ENCODE peak calls at places on chromosomes 4 and X, in four cellular contexts. C is K562, Y is stomach, N is body of pancreas. O is an unnamed sample.

GRCh38 chr4:102569200-102569599 is 68.0 kb downstream of the NFKB1 start:
- DNase-seq in C (no peak), Y (no peak), N (no peak), O (no peak)

GRCh38 chrX:7926501-7926900 is 712 bp downstream of the PNPLA4 start:
- DNase-seq in C (no peak), Y (no peak), N (no peak), O (no peak)

GRCh38 chr4:163866728-163867313 is 372.3 kb downstream of the TMA16 start:
- DNase-seq in C (no peak), Y (no peak), N (no peak), O (no peak)

GRCh38 chr4:43394976-43395375 is 502.5 kb downstream of the GRXCR1 start:
- DNase-seq in C (no peak), Y (no peak), N (no peak), O (no peak)

GRCh38 chrX:119734897-119735339 is 23.5 kb upstream of the SOWAHD start:
- DNase-seq in C (no peak), Y (peak; percentile 49), N (peak; percentile 47), O (no peak)

GRCh38 chr4:180150818-180151217 is 2092.4 kb upstream of the TENM3 start:
- DNase-seq in C (no peak), Y (no peak), N (no peak), O (no peak)

GRCh38 chr4:177558995-177559394 is 116.8 kb upstream of the AGA start:
- DNase-seq in C (no peak), Y (no peak), N (no peak), O (no peak)

GRCh38 chr4:26864904-26865303 is 4.3 kb downstream of the STIM2 start:
- DNase-seq in C (no peak), Y (no peak), N (no peak), O (no peak)

GRCh38 chr4:141180991-141181760 is 39.5 kb upstream of the ZNF330 start:
- DNase-seq in C (no peak), Y (no peak), N (no peak), O (no peak)

GRCh38 chr4:98606879-98607278 is 51.5 kb downstream of the TSPAN5 start:
- DNase-seq in C (no peak), Y (no peak), N (no peak), O (no peak)

GRCh38 chr4:1981251-1982055 is 27.3 kb downstream of the NELFA start:
- DNase-seq in C (peak; percentile 80), Y (peak; percentile 69), N (no peak), O (no peak)
- TF ChIP-seq POLR2A in C (peak; percentile 39), Y (no peak), N (no peak), O (no peak)

GRCh38 chr4:173247316-173247715 is 78.7 kb downstream of the GALNT7 start:
- DNase-seq in C (no peak), Y (no peak), N (peak; percentile 34), O (no peak)
- TF ChIP-seq POLR2A in C (no peak), Y (no peak), N (no peak), O (no peak)

GRCh38 chr4:150943126-150943525 is 72.0 kb downstream of the LRBA start:
- DNase-seq in C (no peak), Y (no peak), N (no peak), O (no peak)

GRCh38 chr4:150942539-150942938 is 72.5 kb downstream of the LRBA start:
- DNase-seq in C (no peak), Y (no peak), N (no peak), O (no peak)

GRCh38 chr4:150948069-150948468 is 67.0 kb downstream of the LRBA start:
- DNase-seq in C (no peak), Y (no peak), N (no peak), O (no peak)

GRCh38 chr4:150943831-150944230 is 71.3 kb downstream of the LRBA start:
- DNase-seq in C (no peak), Y (no peak), N (no peak), O (no peak)

GRCh38 chr4:150944660-150945059 is 70.4 kb downstream of the LRBA start:
- DNase-seq in C (no peak), Y (no peak), N (no peak), O (no peak)
- TF ChIP-seq POLR2A in C (no peak), Y (no peak), N (no peak), O (no peak)

GRCh38 chr4:168643083-168643795 is 146.4 kb downstream of the PALLD start:
- DNase-seq in C (no peak), Y (no peak), N (no peak), O (no peak)
- TF ChIP-seq POLR2A in C (no peak), Y (no peak), N (no peak), O (no peak)

GRCh38 chr4:4289575-4289929 is 402 bp downstream of the LYAR start:
- DNase-seq in C (no peak), Y (no peak), N (no peak), O (no peak)

GRCh38 chr4:4293279-4293678 is 3.2 kb downstream of the ZBTB49 start:
- DNase-seq in C (no peak), Y (no peak), N (no peak), O (no peak)

GRCh38 chr4:4288098-4288497 is 1.9 kb downstream of the LYAR start:
- DNase-seq in C (no peak), Y (no peak), N (no peak), O (no peak)

GRCh38 chr4:4289055-4289454 is 899 bp downstream of the LYAR start:
- DNase-seq in C (no peak), Y (no peak), N (no peak), O (no peak)

GRCh38 chr4:4289930-4290850 is at the start of the genes LYAR and ZBTB49:
- DNase-seq in C (peak; percentile 94), Y (peak; percentile 96), N (peak; percentile 95), O (peak; percentile 90)
- TF ChIP-seq POLR2A in C (peak; percentile 92), Y (no peak), N (peak; percentile 77), O (peak; percentile 68)

GRCh38 chr4:67545199-67545995 is at the start of gene CENPC:
- DNase-seq in C (peak; percentile 93), Y (peak; percentile 96), N (peak; percentile 99), O (peak; percentile 95)
- TF ChIP-seq POLR2A in C (peak; percentile 97), Y (no peak), N (peak; percentile 98), O (peak; percentile 84)

DNA sequence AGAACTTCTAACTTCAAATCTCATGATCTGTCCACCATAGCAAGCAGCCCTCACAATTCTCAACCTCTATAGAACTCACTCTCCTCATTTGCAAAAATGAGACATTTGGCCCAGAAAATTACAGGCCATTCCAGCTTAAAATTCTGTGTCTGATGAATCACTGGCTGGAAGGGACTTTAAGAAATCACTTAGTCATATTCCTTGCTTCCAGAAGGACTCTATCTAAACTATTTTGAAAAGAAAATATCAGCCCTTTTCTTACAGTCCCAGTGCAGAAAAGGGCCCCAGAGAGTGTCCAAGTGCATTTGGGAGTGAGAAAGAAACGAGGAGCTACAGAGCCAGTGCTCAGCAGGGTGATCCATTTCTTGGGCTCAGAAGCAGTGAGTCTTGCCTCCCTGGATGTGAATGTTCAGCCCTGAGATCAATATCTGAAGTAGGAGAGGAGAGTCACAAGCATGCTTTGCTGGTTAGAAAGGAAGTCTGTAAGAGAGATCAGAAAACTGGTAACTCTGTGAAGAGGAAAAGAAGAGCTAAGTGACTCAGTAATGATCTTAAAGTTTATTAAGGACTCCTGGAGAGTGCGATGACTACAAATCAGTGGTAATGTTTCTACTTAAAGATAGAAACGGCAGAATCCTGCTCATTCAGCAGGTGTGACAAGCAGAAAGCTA is 139.8 kb downstream of the PALLD start:
- DNase-seq in C (no peak), Y (no peak), N (no peak), O (no peak)
- TF ChIP-seq POLR2A in C (no peak), Y (no peak), N (no peak), O (no peak)

GRCh38 chrX:24464836-24465523 is at the start of gene PDK3:
- DNase-seq in C (peak; percentile 91), Y (peak; percentile 91), N (peak; percentile 91), O (peak; percentile 78)
- TF ChIP-seq POLR2A in C (no peak), Y (no peak), N (peak; percentile 83), O (peak; percentile 92)